ENCODE peak calls at places on chromosomes 7 and 10, in four cellular contexts. E, I, X and T are unnamed samples.

GRCh38 chr10:69406302-69406811 is 10.4 kb downstream of the TACR2 start:
- DNase-seq in E (peak), I (no peak), X (no peak), T (no peak)

GRCh38 chr7:101702362-101702850 is 73.3 kb upstream of the MYL10 start:
- DNase-seq in E (peak), X (no peak), I (no peak), T (no peak)

GRCh38 chr10:63630928-63631685 is 109.9 kb downstream of the REEP3 start:
- DNase-seq in X (no peak), E (no peak), I (no peak), T (no peak)

GRCh38 chr7:2882111-2882510 is 38.0 kb upstream of the GNA12 start:
- DNase-seq in I (no peak), E (no peak), X (no peak), T (no peak)

GRCh38 chr10:59971915-59972314 is 65.6 kb upstream of the CCDC6 start:
- DNase-seq in E (peak), X (peak), I (no peak), T (peak)

GRCh38 chr7:80859272-80859970 is 59.4 kb downstream of the SEMA3C start:
- DNase-seq in E (peak), X (peak), I (no peak), T (peak)

GRCh38 chr7:38795596-38795995 is 113.4 kb downstream of the VPS41 start:
- DNase-seq in E (peak), I (no peak), X (no peak), T (no peak)

GRCh38 chr7:130037703-130038102 is 13.5 kb downstream of the ZC3HC1 start:
- DNase-seq in E (peak), I (no peak), X (no peak), T (no peak)

GRCh38 chr7:74038194-74038961 is 10.4 kb downstream of the ELN start:
- DNase-seq in I (no peak), X (no peak), E (no peak), T (no peak)

GRCh38 chr10:35642023-35642792 is at the start of gene FZD8:
- DNase-seq in X (peak), I (peak), E (peak), T (peak)

GRCh38 chr10:82934429-82934828 is 1059.4 kb downstream of the NRG3 start:
- DNase-seq in X (peak), E (peak), I (no peak), T (peak)

GRCh38 chr7:129514683-129515082 is 12.4 kb downstream of the SMKR1 start:
- DNase-seq in I (no peak), E (peak), X (peak), T (peak)

GRCh38 chr10:78802866-78803265 is 265.9 kb upstream of the ZMIZ1 start:
- DNase-seq in I (no peak), X (peak), E (peak), T (no peak)

GRCh38 chr7:116999316-116999715 is 46.0 kb downstream of the ST7 start:
- DNase-seq in X (no peak), E (no peak), I (no peak), T (no peak)